ENCODE peak calls at places on chromosome 4, in six cellular contexts. A, G, L, Z, H and E are unnamed samples. For H3K36me3, the result is how much of the 10 kb centered on the place peaks cover.

GRCh38 chr4:67282749-67283148 is 262.6 kb downstream of the CENPC start:
- DNase-seq in H (no peak), Z (no peak), L (no peak), A (no peak), G (no peak), E (no peak)

GRCh38 chr4:169246957-169247396 is 23.8 kb downstream of the SH3RF1 start:
- DNase-seq in H (no peak), L (no peak), G (no peak), Z (no peak), A (no peak), E (no peak)

GRCh38 chr4:187027231-187027760 is 303.6 kb upstream of the FAT1 start:
- DNase-seq in G (no peak), A (peak), L (no peak), H (no peak), Z (no peak), E (no peak)

GRCh38 chr4:5940470-5941203 is 47.8 kb upstream of the CRMP1 start:
- DNase-seq in G (no peak), H (no peak), L (no peak), A (no peak), Z (no peak), E (no peak)

GRCh38 chr4:75037253-75037652 is 104.3 kb downstream of the PARM1 start:
- DNase-seq in A (no peak), L (no peak), H (no peak), G (no peak), Z (no peak), E (no peak)

GRCh38 chr4:184978211-184978610 is 40.1 kb upstream of the HELT start:
- DNase-seq in G (no peak), Z (peak), H (no peak), L (peak), A (peak), E (no peak)

GRCh38 chr4:167779280-167779679 is 313.1 kb upstream of the ANXA10 start:
- DNase-seq in G (no peak), H (no peak), Z (no peak), L (no peak), A (no peak), E (no peak)

GRCh38 chr4:145785391-145786008 is 105.6 kb downstream of the C4orf51 start:
- DNase-seq in A (peak), G (no peak), H (no peak), Z (no peak), L (no peak), E (no peak)

GRCh38 chr4:25672756-25673155 is 17.1 kb downstream of the SLC34A2 start:
- DNase-seq in Z (no peak), G (no peak), H (no peak), A (no peak), L (no peak), E (no peak)

GRCh38 chr4:123832173-123833026 is 435.8 kb downstream of the SPRY1 start:
- DNase-seq in A (peak), G (no peak), L (no peak), Z (peak), H (no peak), E (peak)

GRCh38 chr4:22488136-22488535 is 27.7 kb downstream of the ADGRA3 start:
- DNase-seq in A (no peak), L (no peak), G (no peak), H (no peak), Z (no peak), E (no peak)

GRCh38 chr4:31613946-31614623 is 893.9 kb downstream of the PCDH7 start:
- DNase-seq in H (no peak), A (no peak), G (no peak), L (no peak), Z (peak), E (peak)

GRCh38 chr4:174096999-174097398 is 186.5 kb downstream of the FBXO8 start:
- DNase-seq in H (no peak), A (no peak), Z (no peak), G (no peak), L (no peak), E (no peak)

GRCh38 chr4:70768301-70768948 is 46.7 kb downstream of the RUFY3 start:
- DNase-seq in A (peak), Z (no peak), G (no peak), H (no peak), L (no peak), E (no peak)

GRCh38 chr4:180219080-180219479 is 2024.1 kb upstream of the TENM3 start:
- DNase-seq in H (no peak), G (no peak), Z (no peak), L (no peak), A (no peak), E (no peak)

GRCh38 chr4:78951862-78952472 is 12.7 kb upstream of the PAQR3 start:
- DNase-seq in Z (no peak), H (no peak), G (peak), L (no peak), A (peak), E (no peak)

GRCh38 chr4:26361287-26361686 is 40.5 kb downstream of the RBPJ start:
- DNase-seq in G (no peak), Z (no peak), L (no peak), H (no peak), A (no peak), E (no peak)

GRCh38 chr4:18670034-18670433 is 648.5 kb upstream of the LCORL start:
- DNase-seq in G (no peak), L (no peak), Z (no peak), A (no peak), H (no peak), E (no peak)

GRCh38 chr4:41304221-41304620 is 47.5 kb downstream of the UCHL1 start:
- DNase-seq in Z (no peak), G (no peak), A (no peak), L (no peak), H (no peak), E (no peak)

GRCh38 chr4:5785806-5786680 is 75.0 kb downstream of the EVC start:
- DNase-seq in L (no peak), G (no peak), H (no peak), Z (no peak), A (peak), E (no peak)

GRCh38 chr4:185390941-185391340 is 4.8 kb downstream of the LRP2BP start:
- DNase-seq in Z (no peak), H (no peak), G (no peak), L (no peak), A (no peak), E (no peak)

GRCh38 chr4:42398448-42399355 is 1.4 kb downstream of the SHISA3 start:
- DNase-seq in H (no peak), Z (peak), A (no peak), L (no peak), G (no peak), E (no peak)

GRCh38 chr4:89836897-89837384 is at the start of gene SNCA:
- DNase-seq in H (no peak), G (peak), A (peak), L (peak), Z (peak), E (peak)

GRCh38 chr4:156419080-156419638 is 465.5 kb upstream of the CTSO start:
- DNase-seq in Z (no peak), G (no peak), L (no peak), A (peak), H (no peak), E (no peak)

GRCh38 chr4:104728380-104729122 is 233.9 kb upstream of the CXXC4 start:
- DNase-seq in A (peak), Z (no peak), L (peak), G (peak), H (no peak), E (no peak)

GRCh38 chr4:42596918-42597317 is 60.0 kb downstream of the ATP8A1 start:
- DNase-seq in Z (no peak), H (no peak), L (no peak), A (no peak), G (no peak), E (no peak)

GRCh38 chr4:172369471-172369959 is 556.3 kb downstream of the GALNTL6 start:
- DNase-seq in Z (no peak), G (no peak), L (no peak), A (no peak), H (no peak), E (no peak)

GRCh38 chr4:185472063-185472542 is 570 bp upstream of the CCDC110 start:
- DNase-seq in G (no peak), L (no peak), H (no peak), A (no peak), Z (no peak), E (no peak)

GRCh38 chr4:108337923-108338322 is 169.2 kb upstream of the LEF1 start:
- DNase-seq in G (no peak), L (no peak), Z (no peak), A (peak), H (no peak), E (no peak)

GRCh38 chr4:172785623-172786022 is 383.0 kb upstream of the GALNT7 start:
- DNase-seq in Z (no peak), A (no peak), H (no peak), G (no peak), L (no peak), E (no peak)

GRCh38 chr4:20356565-20356964 is 104.9 kb downstream of the SLIT2 start:
- DNase-seq in G (no peak), H (no peak), A (no peak), L (no peak), Z (no peak), E (no peak)

GRCh38 chr4:139852612-139853269 is 187.1 kb downstream of the MGST2 start:
- DNase-seq in A (no peak), G (no peak), Z (no peak), H (no peak), L (no peak), E (no peak)

GRCh38 chr4:68891679-68892078 is 59.9 kb downstream of the UGT2A3 start:
- DNase-seq in L (no peak), Z (no peak), A (no peak), G (no peak), H (no peak), E (no peak)

GRCh38 chr4:128600410-128600809 is 209.1 kb upstream of the JADE1 start:
- DNase-seq in Z (no peak), G (no peak), L (no peak), H (no peak), A (no peak), E (peak)

GRCh38 chr4:56908206-56909082 is 744 bp downstream of the REST start:
- DNase-seq in G (peak), H (peak), A (peak), Z (peak), L (peak), E (peak)

GRCh38 chr4:99670409-99671073 is 12.9 kb upstream of the C4orf54 start:
- DNase-seq in G (no peak), A (no peak), Z (no peak), H (no peak), L (no peak), E (no peak)
- H3K27ac ChIP-seq in G (no peak), A (no peak), Z (no peak), H (no peak), L (no peak), E (no peak)

GRCh38 chr4:8459867-8460453 is 19.4 kb downstream of the TRMT44 start:
- DNase-seq in A (no peak), Z (no peak), L (no peak), G (no peak), H (no peak), E (no peak)

GRCh38 chr4:8461086-8461485 is 20.5 kb downstream of the TRMT44 start:
- DNase-seq in A (no peak), G (no peak), H (no peak), L (no peak), Z (no peak), E (no peak)

GRCh38 chr4:8453957-8454356 is 13.4 kb downstream of the TRMT44 start:
- DNase-seq in Z (no peak), H (no peak), G (no peak), A (no peak), L (no peak), E (no peak)

GRCh38 chr4:8461616-8462015 is 21.0 kb downstream of the TRMT44 start:
- DNase-seq in L (no peak), G (no peak), H (no peak), Z (no peak), A (no peak), E (no peak)

GRCh38 chr4:8457646-8458045 is 17.1 kb downstream of the TRMT44 start:
- DNase-seq in Z (no peak), L (no peak), A (no peak), H (no peak), G (no peak), E (no peak)
- H3K36me3 ChIP-seq in Z (half or more), L (under half), A (under half), H (half or more), G (under half), E (under half)

DNA sequence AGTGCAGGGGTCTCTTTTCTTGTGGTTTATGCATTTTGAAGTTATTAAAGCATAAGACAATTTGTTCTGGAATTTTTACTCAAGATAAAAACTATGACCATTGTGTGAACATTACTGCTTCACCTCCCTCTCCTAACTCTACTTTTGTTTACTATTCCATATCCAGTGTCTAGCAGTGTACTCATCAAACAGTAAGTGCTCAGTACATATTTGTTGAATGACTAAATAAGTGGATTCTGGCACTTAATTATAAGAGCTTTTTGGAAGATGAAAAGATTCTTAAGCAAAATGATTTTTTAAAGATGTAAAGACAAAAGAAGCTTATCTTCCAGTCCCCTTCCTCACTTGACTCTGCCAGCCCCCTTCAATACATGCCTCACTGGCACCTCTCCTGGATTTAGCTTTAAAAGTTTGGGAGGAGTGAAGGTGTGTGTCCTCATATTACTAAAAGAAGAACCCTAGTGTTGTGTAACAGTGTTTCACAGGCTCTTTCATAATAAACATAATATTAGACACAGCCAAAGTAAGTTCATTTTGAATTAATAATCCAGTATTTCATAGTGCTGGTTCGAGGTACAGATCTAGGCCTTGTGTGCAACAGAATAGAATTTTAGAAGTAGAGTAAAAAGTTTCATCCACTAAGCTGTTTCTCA is 53.0 kb downstream of the GAB1 start:
- DNase-seq in H (no peak), L (no peak), Z (no peak), G (no peak), A (peak), E (no peak)
- H3K4me3 ChIP-seq in H (no peak), L (no peak), Z (peak), G (no peak), A (peak), E (no peak)

DNA sequence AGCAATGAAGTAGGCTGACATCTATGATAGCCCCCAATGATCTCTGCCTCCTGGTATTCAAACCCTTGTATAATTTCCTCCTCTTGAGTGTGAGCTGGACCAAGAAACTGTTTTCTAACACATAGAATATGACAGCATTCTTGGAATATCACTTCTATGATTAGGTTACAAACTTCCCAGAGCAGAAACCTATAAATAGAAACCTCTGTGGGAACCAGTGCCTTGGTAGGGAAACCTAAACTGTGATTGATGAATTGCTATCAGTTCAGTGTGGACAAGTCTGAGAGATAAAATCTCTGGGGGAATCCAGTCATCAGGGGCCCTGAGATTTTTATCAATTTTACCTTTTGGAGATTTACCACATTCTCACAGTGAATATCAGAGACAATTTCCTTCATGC is 756.5 kb upstream of the AGA start:
- DNase-seq in G (no peak), A (no peak), L (no peak), Z (no peak), H (no peak), E (no peak)
- H3K27ac ChIP-seq in G (no peak), A (no peak), L (no peak), Z (no peak), H (no peak), E (no peak)

GRCh38 chr4:1229117-1229849 is 19.6 kb downstream of the CTBP1 start:
- DNase-seq in A (no peak), G (no peak), L (no peak), H (no peak), Z (no peak), E (no peak)
- H3K36me3 ChIP-seq in A (under half), G (under half), L (under half), H (under half), Z (half or more), E (under half)

DNA sequence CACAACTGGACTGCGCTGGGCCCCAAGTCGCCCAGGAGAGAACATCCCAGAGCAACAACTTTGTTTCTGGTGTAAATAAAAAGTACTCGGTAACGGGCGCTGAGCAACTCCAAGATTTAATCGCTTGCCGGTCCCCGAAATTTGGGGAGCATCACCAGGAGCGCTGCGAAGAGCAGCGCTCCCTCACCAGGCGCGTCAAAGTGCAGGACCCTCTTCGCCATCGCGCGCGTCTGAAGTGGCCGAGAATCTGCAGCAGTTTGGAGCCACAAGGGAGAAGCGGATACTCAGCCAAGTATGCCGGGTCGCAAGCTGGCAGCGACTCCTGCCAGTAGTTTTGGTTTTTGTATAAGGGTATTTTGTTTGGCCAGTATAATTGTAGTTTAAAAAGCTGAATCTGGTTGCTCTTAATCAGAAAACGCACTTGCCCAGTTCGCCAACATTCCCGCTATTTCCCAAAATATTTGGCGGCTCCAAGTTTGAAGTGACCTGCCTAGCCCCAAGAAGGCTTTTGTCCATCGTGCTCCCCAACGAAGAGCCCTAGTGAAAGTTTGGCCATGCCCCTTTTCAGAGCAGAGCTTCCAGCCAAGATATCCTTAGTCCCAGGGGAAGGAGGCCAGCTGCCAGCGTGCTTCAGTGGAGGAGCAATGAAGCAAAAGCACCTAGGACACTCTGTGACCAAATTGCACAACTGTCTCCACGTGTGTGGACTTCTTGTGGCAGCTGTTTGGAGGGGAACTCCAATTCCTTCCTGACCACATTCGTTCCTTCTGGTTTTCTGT is 557 bp upstream of the KDR start:
- DNase-seq in L (no peak), G (no peak), H (no peak), A (peak), Z (peak), E (no peak)
- H3K4me3 ChIP-seq in L (peak), G (peak), H (no peak), A (peak), Z (peak), E (no peak)

GRCh38 chr4:148023782-148024181 is 291.9 kb downstream of the ARHGAP10 start:
- DNase-seq in A (peak), H (no peak), G (no peak), L (peak), Z (no peak), E (no peak)
- H3K27ac ChIP-seq in A (peak), H (no peak), G (no peak), L (peak), Z (peak), E (no peak)

GRCh38 chr4:183149968-183150539 is 51.0 kb downstream of the WWC2 start:
- DNase-seq in H (no peak), G (no peak), Z (no peak), L (no peak), A (no peak), E (no peak)
- H3K36me3 ChIP-seq in H (under half), G (under half), Z (under half), L (under half), A (under half), E (under half)

GRCh38 chr4:177403746-177404145 is 38.5 kb downstream of the AGA start:
- DNase-seq in G (no peak), A (no peak), L (no peak), Z (no peak), H (no peak), E (no peak)
- H3K4me3 ChIP-seq in G (no peak), A (no peak), L (no peak), Z (no peak), H (no peak), E (no peak)

GRCh38 chr4:61461956-61462355 is 261.8 kb downstream of the ADGRL3 start:
- DNase-seq in G (no peak), L (no peak), A (no peak), Z (no peak), H (no peak), E (no peak)
- H3K27ac ChIP-seq in G (peak), L (no peak), A (no peak), Z (no peak), H (no peak), E (no peak)